ENCODE peak calls at places on chromosomes 7 and 10, in ten cellular contexts. One of them, this sample, is unnamed.

GRCh38 chr7:34453150-34453549 is 204.9 kb upstream of the NPSR1 start:
- DNase-seq in mammary epithelial cell: no peak
- DNase-seq in neural crest cell: no peak
- DNase-seq in GM03348: peak
- DNase-seq in NB4: no peak
- DNase-seq in HEK293T: no peak
- DNase-seq in central memory CD4-positive, alpha-beta T cell: no peak
- DNase-seq in uterus: no peak
- DNase-seq in substantia nigra: no peak
- DNase-seq in occipital lobe: no peak
- DNase-seq in this sample: no peak

GRCh38 chr7:140673063-140673769 is 471 bp downstream of the ADCK2 start:
- DNase-seq in mammary epithelial cell: peak
- DNase-seq in neural crest cell: peak
- DNase-seq in GM03348: peak
- DNase-seq in NB4: peak
- DNase-seq in HEK293T: peak
- DNase-seq in central memory CD4-positive, alpha-beta T cell: peak
- DNase-seq in uterus: peak
- DNase-seq in substantia nigra: no peak
- DNase-seq in occipital lobe: peak
- DNase-seq in this sample: peak

GRCh38 chr10:119333146-119333792 is 125.9 kb downstream of the GRK5 start:
- DNase-seq in mammary epithelial cell: peak
- DNase-seq in neural crest cell: no peak
- DNase-seq in GM03348: no peak
- DNase-seq in NB4: peak
- DNase-seq in HEK293T: no peak
- DNase-seq in central memory CD4-positive, alpha-beta T cell: no peak
- DNase-seq in uterus: no peak
- DNase-seq in substantia nigra: no peak
- DNase-seq in occipital lobe: no peak
- DNase-seq in this sample: no peak

GRCh38 chr10:89398003-89398749 is 5.8 kb downstream of the IFIT1 start:
- DNase-seq in mammary epithelial cell: no peak
- DNase-seq in neural crest cell: no peak
- DNase-seq in GM03348: no peak
- DNase-seq in NB4: no peak
- DNase-seq in HEK293T: no peak
- DNase-seq in central memory CD4-positive, alpha-beta T cell: no peak
- DNase-seq in uterus: no peak
- DNase-seq in substantia nigra: no peak
- DNase-seq in occipital lobe: no peak
- DNase-seq in this sample: no peak

GRCh38 chr7:26555971-26556830 is 264.5 kb downstream of the SNX10 start:
- DNase-seq in mammary epithelial cell: no peak
- DNase-seq in neural crest cell: no peak
- DNase-seq in GM03348: no peak
- DNase-seq in NB4: no peak
- DNase-seq in HEK293T: no peak
- DNase-seq in central memory CD4-positive, alpha-beta T cell: no peak
- DNase-seq in uterus: no peak
- DNase-seq in substantia nigra: no peak
- DNase-seq in occipital lobe: no peak
- DNase-seq in this sample: no peak

GRCh38 chr7:112630565-112630964 is 149.8 kb downstream of the LSMEM1 start:
- DNase-seq in mammary epithelial cell: peak
- DNase-seq in neural crest cell: no peak
- DNase-seq in GM03348: no peak
- DNase-seq in NB4: no peak
- DNase-seq in HEK293T: no peak
- DNase-seq in central memory CD4-positive, alpha-beta T cell: no peak
- DNase-seq in uterus: no peak
- DNase-seq in substantia nigra: no peak
- DNase-seq in occipital lobe: no peak
- DNase-seq in this sample: no peak

GRCh38 chr7:25856056-25856780 is 295.8 kb upstream of the NFE2L3 start:
- DNase-seq in mammary epithelial cell: no peak
- DNase-seq in neural crest cell: no peak
- DNase-seq in GM03348: no peak
- DNase-seq in NB4: peak
- DNase-seq in HEK293T: no peak
- DNase-seq in central memory CD4-positive, alpha-beta T cell: no peak
- DNase-seq in uterus: peak
- DNase-seq in substantia nigra: no peak
- DNase-seq in occipital lobe: no peak
- DNase-seq in this sample: no peak

GRCh38 chr7:95915731-95916130 is 143.4 kb downstream of the DYNC1I1 start:
- DNase-seq in mammary epithelial cell: no peak
- DNase-seq in neural crest cell: no peak
- DNase-seq in GM03348: no peak
- DNase-seq in NB4: no peak
- DNase-seq in HEK293T: no peak
- DNase-seq in central memory CD4-positive, alpha-beta T cell: no peak
- DNase-seq in uterus: no peak
- DNase-seq in substantia nigra: no peak
- DNase-seq in occipital lobe: no peak
- DNase-seq in this sample: no peak

GRCh38 chr10:117980216-117980615 is 66.5 kb downstream of the RAB11FIP2 start:
- DNase-seq in mammary epithelial cell: peak
- DNase-seq in neural crest cell: no peak
- DNase-seq in GM03348: peak
- DNase-seq in NB4: no peak
- DNase-seq in HEK293T: no peak
- DNase-seq in central memory CD4-positive, alpha-beta T cell: no peak
- DNase-seq in uterus: no peak
- DNase-seq in substantia nigra: no peak
- DNase-seq in occipital lobe: no peak
- DNase-seq in this sample: no peak

GRCh38 chr10:18501198-18501597 is 150.2 kb downstream of the NSUN6 start:
- DNase-seq in mammary epithelial cell: peak
- DNase-seq in neural crest cell: no peak
- DNase-seq in GM03348: peak
- DNase-seq in NB4: no peak
- DNase-seq in HEK293T: no peak
- DNase-seq in central memory CD4-positive, alpha-beta T cell: no peak
- DNase-seq in uterus: no peak
- DNase-seq in substantia nigra: no peak
- DNase-seq in occipital lobe: no peak
- DNase-seq in this sample: no peak

GRCh38 chr7:1852781-1853618 is 182.9 kb downstream of the ELFN1 start:
- DNase-seq in mammary epithelial cell: no peak
- DNase-seq in neural crest cell: no peak
- DNase-seq in GM03348: no peak
- DNase-seq in NB4: no peak
- DNase-seq in HEK293T: no peak
- DNase-seq in central memory CD4-positive, alpha-beta T cell: no peak
- DNase-seq in uterus: no peak
- DNase-seq in substantia nigra: no peak
- DNase-seq in occipital lobe: no peak
- DNase-seq in this sample: no peak

GRCh38 chr7:115561341-115562110 is 469.0 kb downstream of the TFEC start:
- DNase-seq in mammary epithelial cell: no peak
- DNase-seq in neural crest cell: no peak
- DNase-seq in GM03348: peak
- DNase-seq in NB4: no peak
- DNase-seq in HEK293T: no peak
- DNase-seq in central memory CD4-positive, alpha-beta T cell: no peak
- DNase-seq in uterus: no peak
- DNase-seq in substantia nigra: no peak
- DNase-seq in occipital lobe: no peak
- DNase-seq in this sample: no peak

GRCh38 chr7:66894463-66895080 is 26.5 kb upstream of the TMEM248 start:
- DNase-seq in mammary epithelial cell: peak
- DNase-seq in neural crest cell: no peak
- DNase-seq in GM03348: no peak
- DNase-seq in NB4: peak
- DNase-seq in HEK293T: no peak
- DNase-seq in central memory CD4-positive, alpha-beta T cell: no peak
- DNase-seq in uterus: no peak
- DNase-seq in substantia nigra: no peak
- DNase-seq in occipital lobe: no peak
- DNase-seq in this sample: no peak

GRCh38 chr10:44306147-44306710 is 78.7 kb downstream of the CXCL12 start:
- DNase-seq in mammary epithelial cell: no peak
- DNase-seq in neural crest cell: no peak
- DNase-seq in GM03348: peak
- DNase-seq in NB4: no peak
- DNase-seq in HEK293T: no peak
- DNase-seq in central memory CD4-positive, alpha-beta T cell: no peak
- DNase-seq in uterus: no peak
- DNase-seq in substantia nigra: no peak
- DNase-seq in occipital lobe: no peak
- DNase-seq in this sample: no peak

GRCh38 chr7:129750091-129750870 is 138.8 kb downstream of the NRF1 start:
- DNase-seq in mammary epithelial cell: peak
- DNase-seq in neural crest cell: no peak
- DNase-seq in GM03348: no peak
- DNase-seq in NB4: no peak
- DNase-seq in HEK293T: no peak
- DNase-seq in central memory CD4-positive, alpha-beta T cell: no peak
- DNase-seq in uterus: no peak
- DNase-seq in substantia nigra: no peak
- DNase-seq in occipital lobe: no peak
- DNase-seq in this sample: no peak

GRCh38 chr10:127115086-127115485 is 81.3 kb downstream of the INSYN2A start:
- DNase-seq in mammary epithelial cell: no peak
- DNase-seq in neural crest cell: no peak
- DNase-seq in GM03348: no peak
- DNase-seq in NB4: no peak
- DNase-seq in HEK293T: no peak
- DNase-seq in central memory CD4-positive, alpha-beta T cell: no peak
- DNase-seq in uterus: no peak
- DNase-seq in substantia nigra: no peak
- DNase-seq in occipital lobe: no peak
- DNase-seq in this sample: no peak

GRCh38 chr10:119205926-119206602 is 1.3 kb upstream of the GRK5 start:
- DNase-seq in mammary epithelial cell: peak
- DNase-seq in neural crest cell: peak
- DNase-seq in GM03348: peak
- DNase-seq in NB4: peak
- DNase-seq in HEK293T: no peak
- DNase-seq in central memory CD4-positive, alpha-beta T cell: peak
- DNase-seq in uterus: peak
- DNase-seq in substantia nigra: peak
- DNase-seq in occipital lobe: peak
- DNase-seq in this sample: peak

GRCh38 chr7:19107392-19108147 is 9.9 kb downstream of the TWIST1 start:
- DNase-seq in mammary epithelial cell: peak
- DNase-seq in neural crest cell: no peak
- DNase-seq in GM03348: no peak
- DNase-seq in NB4: peak
- DNase-seq in HEK293T: no peak
- DNase-seq in central memory CD4-positive, alpha-beta T cell: no peak
- DNase-seq in uterus: peak
- DNase-seq in substantia nigra: no peak
- DNase-seq in occipital lobe: no peak
- DNase-seq in this sample: no peak

GRCh38 chr10:70461397-70462348 is 16.9 kb upstream of the PALD1 start:
- DNase-seq in mammary epithelial cell: peak
- DNase-seq in neural crest cell: peak
- DNase-seq in GM03348: peak
- DNase-seq in NB4: peak
- DNase-seq in HEK293T: peak
- DNase-seq in central memory CD4-positive, alpha-beta T cell: peak
- DNase-seq in uterus: peak
- DNase-seq in substantia nigra: peak
- DNase-seq in occipital lobe: peak
- DNase-seq in this sample: peak

GRCh38 chr7:128937647-128938523 is at the start of gene IRF5:
- DNase-seq in mammary epithelial cell: peak
- DNase-seq in neural crest cell: no peak
- DNase-seq in GM03348: no peak
- DNase-seq in NB4: peak
- DNase-seq in HEK293T: no peak
- DNase-seq in central memory CD4-positive, alpha-beta T cell: no peak
- DNase-seq in uterus: no peak
- DNase-seq in substantia nigra: no peak
- DNase-seq in occipital lobe: no peak
- DNase-seq in this sample: no peak

GRCh38 chr7:124649397-124650029 is 116.1 kb downstream of the GPR37 start:
- DNase-seq in mammary epithelial cell: no peak
- DNase-seq in neural crest cell: no peak
- DNase-seq in GM03348: no peak
- DNase-seq in NB4: no peak
- DNase-seq in HEK293T: no peak
- DNase-seq in central memory CD4-positive, alpha-beta T cell: no peak
- DNase-seq in uterus: no peak
- DNase-seq in substantia nigra: no peak
- DNase-seq in occipital lobe: no peak
- DNase-seq in this sample: no peak